ENCODE peak calls at places on chromosomes 1 and 21, in five cellular contexts. Z is breast epithelium, X is progenitor cell of endocrine pancreas, V is GM20000, Y is ovary. G is an unnamed sample.

GRCh38 chr1:28428990-28429520 is 59.5 kb downstream of the PHACTR4 start:
- DNase-seq in Z (no peak), Y (no peak), X (no peak), V (no peak), G (no peak)

GRCh38 chr21:21547368-21547953 is 549.3 kb downstream of the NCAM2 start:
- DNase-seq in Z (no peak), V (no peak), Y (no peak), X (no peak), G (no peak)

GRCh38 chr1:14663773-14664172 is 65.3 kb downstream of the KAZN start:
- DNase-seq in X (no peak), Z (no peak), V (no peak), Y (no peak), G (no peak)

GRCh38 chr1:116346943-116347673 is 25.9 kb upstream of the ATP1A1 start:
- DNase-seq in Y (no peak), V (no peak), X (no peak), Z (peak), G (no peak)

GRCh38 chr1:89068291-89068690 is 3.3 kb upstream of the GBP1 start:
- DNase-seq in X (no peak), Z (no peak), V (no peak), Y (no peak), G (no peak)

GRCh38 chr1:147769107-147769506 is 8.7 kb upstream of the GJA5 start:
- DNase-seq in V (no peak), X (no peak), Y (no peak), Z (peak), G (no peak)

GRCh38 chr1:2049517-2050481 is at the start of gene PRKCZ:
- DNase-seq in X (peak), V (peak), Y (peak), Z (peak), G (peak)

GRCh38 chr1:21818661-21819060 is 6.6 kb downstream of the LDLRAD2 start:
- DNase-seq in X (no peak), Y (no peak), Z (no peak), V (peak), G (peak)

GRCh38 chr1:201766117-201766863 is 62.7 kb upstream of the IPO9 start:
- DNase-seq in V (no peak), X (no peak), Z (peak), Y (no peak), G (no peak)

GRCh38 chr1:9413143-9413876 is 120.6 kb downstream of the SPSB1 start:
- DNase-seq in X (no peak), Y (peak), V (peak), Z (peak), G (peak)

GRCh38 chr1:162009501-162010174 is 14.0 kb downstream of the OLFML2B start:
- DNase-seq in V (no peak), Y (no peak), Z (no peak), X (no peak), G (no peak)

GRCh38 chr1:67134692-67135091 is at the start of gene C1orf141:
- DNase-seq in Y (no peak), Z (no peak), X (no peak), V (peak), G (peak)

GRCh38 chr1:23878668-23879067 is 10.6 kb upstream of the FUCA1 start:
- DNase-seq in Z (no peak), V (no peak), Y (no peak), X (no peak), G (no peak)

GRCh38 chr1:52328615-52329014 is 37.4 kb downstream of the CC2D1B start:
- DNase-seq in Y (no peak), V (no peak), X (no peak), Z (no peak), G (no peak)

GRCh38 chr1:151072224-151072623 is 1.7 kb downstream of the GABPB2 start:
- DNase-seq in Z (no peak), Y (no peak), V (no peak), X (no peak), G (no peak)

GRCh38 chr21:19029816-19030215 is 626.2 kb upstream of the TMPRSS15 start:
- DNase-seq in Z (no peak), Y (no peak), X (no peak), V (no peak), G (no peak)

GRCh38 chr1:80417651-80418050 is 1383.1 kb upstream of the ADGRL2 start:
- DNase-seq in Z (peak), V (no peak), Y (no peak), X (no peak), G (no peak)

GRCh38 chr1:112974646-112975045 is 18.6 kb upstream of the SLC16A1 start:
- DNase-seq in Z (no peak), V (no peak), X (no peak), Y (no peak), G (no peak)

GRCh38 chr1:64082459-64082858 is 121.0 kb upstream of the UBE2U start:
- DNase-seq in Y (no peak), Z (no peak), X (no peak), V (no peak), G (no peak)

GRCh38 chr1:94332516-94332915 is 85.7 kb upstream of the ABCD3 start:
- DNase-seq in V (no peak), Z (no peak), Y (no peak), X (no peak), G (no peak)

GRCh38 chr1:207284209-207284892 is 37.1 kb upstream of the CD55 start:
- DNase-seq in X (no peak), V (no peak), Y (no peak), Z (no peak), G (no peak)

GRCh38 chr21:28821276-28822063 is 171.2 kb downstream of the LTN1 start:
- DNase-seq in Z (no peak), Y (no peak), X (no peak), V (no peak), G (no peak)

GRCh38 chr1:202078211-202078610 is 44.5 kb upstream of the GPR37L1 start:
- DNase-seq in Y (no peak), V (no peak), X (no peak), Z (no peak), G (no peak)

DNA sequence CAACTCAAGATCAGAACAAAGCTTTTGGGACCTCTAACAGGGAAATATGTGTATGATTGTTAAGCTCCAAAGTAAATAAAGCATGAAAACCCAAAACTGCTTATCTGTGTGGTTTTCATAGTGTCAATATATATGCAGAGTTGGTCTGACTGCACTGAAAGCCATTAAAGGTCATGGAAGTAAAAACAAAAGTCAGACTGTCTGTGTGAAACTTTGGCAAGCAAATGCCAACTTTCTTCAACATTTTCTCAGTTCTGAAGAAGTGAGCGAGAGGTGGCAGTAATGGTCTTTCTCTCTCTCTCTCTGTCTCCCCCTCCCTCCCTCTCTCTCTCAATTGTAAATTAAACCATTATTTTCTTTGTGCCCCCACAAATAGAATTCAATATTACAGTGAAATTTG is 100.1 kb upstream of the S1PR1 start:
- DNase-seq in X (no peak), Z (no peak), V (no peak), Y (no peak), G (no peak)
- TF ChIP-seq CTCF in X (no peak), Z (no peak), V (no peak), Y (no peak), G (peak)

GRCh38 chr1:155983191-155984023 is 5.1 kb upstream of the ARHGEF2 start:
- DNase-seq in Y (peak), V (no peak), X (no peak), Z (no peak), G (no peak)
- TF ChIP-seq CTCF in Y (no peak), V (no peak), X (no peak), Z (no peak), G (no peak)

GRCh38 chr1:244406337-244406736 is 45.4 kb downstream of the ADSS2 start:
- DNase-seq in Y (no peak), X (no peak), V (peak), Z (no peak), G (peak)
- TF ChIP-seq CTCF in Y (no peak), X (no peak), V (no peak), Z (no peak), G (no peak)

GRCh38 chr1:184379111-184379752 is 7.6 kb upstream of the C1orf21 start:
- DNase-seq in X (no peak), Z (no peak), V (no peak), Y (no peak), G (no peak)
- TF ChIP-seq CTCF in X (no peak), Z (no peak), V (no peak), Y (no peak), G (no peak)

GRCh38 chr1:95953005-95953404 is 719.0 kb downstream of the RWDD3 start:
- DNase-seq in V (no peak), Y (no peak), Z (no peak), X (no peak), G (no peak)
- TF ChIP-seq CTCF in V (no peak), Y (no peak), Z (peak), X (peak), G (no peak)

GRCh38 chr1:86687595-86687994 is 16.8 kb upstream of the SH3GLB1 start:
- DNase-seq in V (no peak), Z (no peak), Y (no peak), X (no peak), G (no peak)
- TF ChIP-seq CTCF in V (no peak), Z (no peak), Y (no peak), X (no peak), G (no peak)

GRCh38 chr1:15958111-15958510 is 17.8 kb downstream of the ZBTB17 start:
- DNase-seq in Y (no peak), V (no peak), Z (no peak), X (no peak), G (no peak)

GRCh38 chr1:15959424-15959823 is 16.5 kb downstream of the ZBTB17 start:
- DNase-seq in Z (no peak), X (no peak), V (no peak), Y (no peak), G (no peak)

GRCh38 chr1:15959847-15960446 is 16.0 kb downstream of the ZBTB17 start:
- DNase-seq in X (no peak), Z (no peak), Y (no peak), V (no peak), G (no peak)

GRCh38 chr1:15957221-15958090 is 18.4 kb downstream of the ZBTB17 start:
- DNase-seq in Z (no peak), Y (no peak), V (no peak), X (no peak), G (no peak)

DNA sequence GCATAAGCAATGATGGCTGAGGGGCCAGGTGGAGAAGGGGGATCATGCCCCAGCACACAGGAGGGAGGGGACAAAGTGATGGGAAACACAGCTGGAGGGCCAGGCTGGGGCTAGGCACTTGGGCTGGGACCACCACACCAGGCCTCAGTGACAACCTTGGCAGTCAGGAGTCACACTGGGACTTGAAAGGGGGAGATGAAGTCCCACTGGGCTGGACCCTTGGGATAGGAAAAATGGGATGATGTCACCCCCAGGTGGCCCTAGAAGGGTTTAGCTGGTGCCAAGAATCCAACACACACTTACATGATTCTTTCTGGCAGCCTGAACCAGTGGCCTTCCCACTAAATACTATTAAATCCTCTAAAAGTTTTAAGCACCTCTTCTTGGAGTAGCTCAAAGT is 17.1 kb downstream of the ZBTB17 start:
- DNase-seq in Y (no peak), X (no peak), Z (no peak), V (no peak), G (no peak)
- TF ChIP-seq CTCF in Y (no peak), X (no peak), Z (no peak), V (no peak), G (no peak)

GRCh38 chr1:209854196-209854595 is 26.4 kb downstream of the UTP25 start:
- DNase-seq in Z (no peak), Y (no peak), V (no peak), X (no peak), G (no peak)

GRCh38 chr1:209853677-209854076 is 25.9 kb downstream of the UTP25 start:
- DNase-seq in Y (no peak), V (no peak), X (no peak), Z (no peak), G (no peak)

GRCh38 chr1:209849388-209849787 is 21.6 kb downstream of the UTP25 start:
- DNase-seq in X (no peak), Z (no peak), Y (no peak), V (no peak), G (no peak)

GRCh38 chr1:209845405-209845725 is 17.6 kb downstream of the UTP25 start:
- DNase-seq in Z (no peak), V (no peak), X (no peak), Y (no peak), G (no peak)

DNA sequence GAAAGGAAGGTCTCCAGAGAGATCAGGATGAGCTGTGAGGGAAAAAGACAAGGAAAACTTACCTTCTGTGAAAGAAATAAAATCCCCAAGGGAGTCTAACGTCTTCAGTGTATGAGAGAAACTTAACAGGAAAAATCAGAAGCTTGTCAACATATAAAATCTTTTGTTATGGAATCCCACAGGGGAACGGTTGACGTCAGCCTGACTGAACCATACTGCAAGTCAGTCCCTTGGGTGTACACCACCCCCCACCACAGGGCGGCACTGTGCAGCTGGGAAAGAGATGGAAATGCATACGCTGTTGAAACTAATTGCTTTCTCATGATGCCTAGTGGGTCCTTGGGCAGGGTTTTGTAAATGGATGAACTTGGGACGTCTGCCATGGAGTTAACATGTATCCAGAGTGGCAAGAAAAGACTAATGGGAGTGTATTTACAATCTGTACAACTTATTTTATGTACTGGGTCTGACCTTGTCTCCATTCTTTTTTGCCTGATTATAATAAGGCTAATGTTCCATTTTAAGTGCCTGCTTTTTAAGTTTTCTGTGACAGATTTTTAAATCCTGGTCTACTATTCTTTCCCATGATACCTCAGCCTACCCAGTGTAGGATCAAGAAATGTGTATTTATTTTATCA is 22.7 kb downstream of the UTP25 start:
- DNase-seq in Z (peak), X (peak), V (peak), Y (no peak), G (peak)
- TF ChIP-seq CTCF in Z (peak), X (peak), V (peak), Y (no peak), G (peak)

DNA sequence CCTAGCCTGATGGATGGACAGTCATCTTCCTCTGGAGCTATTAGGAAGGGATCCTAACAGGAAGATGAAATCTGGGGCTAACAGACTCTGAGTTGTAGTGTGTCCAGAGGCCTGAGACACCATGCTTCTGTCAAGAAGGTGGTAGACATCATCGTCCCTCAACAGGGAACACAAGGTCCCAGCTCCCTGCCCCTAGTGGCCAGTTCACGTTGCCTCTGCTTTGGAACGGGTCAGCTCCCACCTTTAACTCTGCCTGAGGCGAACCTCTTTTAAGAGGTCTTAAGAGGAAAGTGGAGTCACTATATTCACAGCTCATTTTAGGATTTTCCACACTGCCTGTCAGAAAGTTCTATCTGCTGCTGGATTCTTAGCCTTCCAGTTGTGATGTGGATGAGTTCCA is 28.3 kb downstream of the LRRC71 start:
- DNase-seq in Z (no peak), V (no peak), X (no peak), Y (no peak), G (no peak)
- TF ChIP-seq CTCF in Z (no peak), V (no peak), X (peak), Y (no peak), G (no peak)

GRCh38 chr21:43911015-43911934 is 46.3 kb downstream of the AGPAT3 start:
- DNase-seq in X (no peak), V (no peak), Y (no peak), Z (no peak), G (peak)
- TF ChIP-seq CTCF in X (no peak), V (no peak), Y (no peak), Z (no peak), G (no peak)